ENCODE peak calls at places on chromosomes 3 and 15, in four cellular contexts. One of them, this sample, is unnamed.
A peak's percentile ranks its signal among the peaks of the same experiment; 100 is the strongest.

GRCh38 chr3:178777718-178778411 is 241.6 kb downstream of the KCNMB2 start:
- DNase-seq in neuronal stem cell: no peak
- DNase-seq in IMR-90: peak; percentile 8
- DNase-seq in mesendoderm: no peak
- DNase-seq in this sample: peak; percentile 67

GRCh38 chr3:151305081-151305777 is 11.4 kb downstream of the GPR87 start:
- DNase-seq in neuronal stem cell: no peak
- DNase-seq in IMR-90: peak; percentile 95
- DNase-seq in mesendoderm: peak; percentile 99
- DNase-seq in this sample: peak; percentile 97

GRCh38 chr3:69669070-69669469 is 70.2 kb upstream of the MITF start:
- DNase-seq in neuronal stem cell: no peak
- DNase-seq in IMR-90: no peak
- DNase-seq in mesendoderm: no peak
- DNase-seq in this sample: no peak

GRCh38 chr15:64897345-64897985 is 14.2 kb upstream of the ANKDD1A start:
- DNase-seq in neuronal stem cell: no peak
- DNase-seq in IMR-90: peak; percentile 75
- DNase-seq in mesendoderm: no peak
- DNase-seq in this sample: peak; percentile 84

GRCh38 chr3:30606301-30607031 is at the start of gene TGFBR2:
- DNase-seq in neuronal stem cell: peak; percentile 66
- DNase-seq in IMR-90: peak; percentile 99
- DNase-seq in mesendoderm: peak; percentile 90
- DNase-seq in this sample: peak; percentile 99

GRCh38 chr3:120029749-120030148 is 64.5 kb downstream of the GSK3B start:
- DNase-seq in neuronal stem cell: no peak
- DNase-seq in IMR-90: no peak
- DNase-seq in mesendoderm: no peak
- DNase-seq in this sample: no peak

GRCh38 chr15:48796930-48797329 is 13.9 kb downstream of the CEP152 start:
- DNase-seq in neuronal stem cell: no peak
- DNase-seq in IMR-90: peak; percentile 90
- DNase-seq in mesendoderm: no peak
- DNase-seq in this sample: peak; percentile 85

GRCh38 chr3:128404276-128405062 is 62.2 kb downstream of the DNAJB8 start:
- DNase-seq in neuronal stem cell: no peak
- DNase-seq in IMR-90: no peak
- DNase-seq in mesendoderm: no peak
- DNase-seq in this sample: no peak

GRCh38 chr3:46812237-46812791 is 50.9 kb downstream of the MYL3 start:
- DNase-seq in neuronal stem cell: peak; percentile 66
- DNase-seq in IMR-90: peak; percentile 29
- DNase-seq in mesendoderm: peak; percentile 90
- DNase-seq in this sample: peak; percentile 48

GRCh38 chr3:155147588-155147987 is 67.5 kb downstream of the MME start:
- DNase-seq in neuronal stem cell: no peak
- DNase-seq in IMR-90: no peak
- DNase-seq in mesendoderm: no peak
- DNase-seq in this sample: no peak

GRCh38 chr3:129001101-129001816 is at the start of gene EFCC1:
- DNase-seq in neuronal stem cell: peak; percentile 72
- DNase-seq in IMR-90: no peak
- DNase-seq in mesendoderm: peak; percentile 34
- DNase-seq in this sample: peak; percentile 73

GRCh38 chr3:85867072-85867471 is 908.3 kb downstream of the CADM2 start:
- DNase-seq in neuronal stem cell: no peak
- DNase-seq in IMR-90: no peak
- DNase-seq in mesendoderm: no peak
- DNase-seq in this sample: no peak

GRCh38 chr3:183502782-183503181 is 52.7 kb downstream of the KLHL6 start:
- DNase-seq in neuronal stem cell: no peak
- DNase-seq in IMR-90: no peak
- DNase-seq in mesendoderm: no peak
- DNase-seq in this sample: no peak

GRCh38 chr15:68442041-68442440 is 10.1 kb upstream of the ITGA11 start:
- DNase-seq in neuronal stem cell: no peak
- DNase-seq in IMR-90: peak; percentile 45
- DNase-seq in mesendoderm: no peak
- DNase-seq in this sample: peak; percentile 64

GRCh38 chr3:113243071-113243470 is 31.7 kb downstream of the BOC start:
- DNase-seq in neuronal stem cell: no peak
- DNase-seq in IMR-90: no peak
- DNase-seq in mesendoderm: peak; percentile 82
- DNase-seq in this sample: no peak

GRCh38 chr3:186599142-186599784 is 13.6 kb upstream of the AHSG start:
- DNase-seq in neuronal stem cell: no peak
- DNase-seq in IMR-90: no peak
- DNase-seq in mesendoderm: no peak
- DNase-seq in this sample: no peak

GRCh38 chr3:127680790-127681189 is 8.0 kb downstream of the ABTB1 start:
- DNase-seq in neuronal stem cell: no peak
- DNase-seq in IMR-90: no peak
- DNase-seq in mesendoderm: no peak
- DNase-seq in this sample: no peak

GRCh38 chr3:128548426-128549282 is 55.7 kb upstream of the GATA2 start:
- DNase-seq in neuronal stem cell: no peak
- DNase-seq in IMR-90: peak; percentile 45
- DNase-seq in mesendoderm: no peak
- DNase-seq in this sample: no peak

GRCh38 chr3:72892081-72892763 is 4.4 kb downstream of the GXYLT2 start:
- DNase-seq in neuronal stem cell: no peak
- DNase-seq in IMR-90: peak; percentile 94
- DNase-seq in mesendoderm: no peak
- DNase-seq in this sample: peak; percentile 79

GRCh38 chr3:183120538-183121215 is 21.4 kb upstream of the MCCC1 start:
- DNase-seq in neuronal stem cell: no peak
- DNase-seq in IMR-90: no peak
- DNase-seq in mesendoderm: no peak
- DNase-seq in this sample: no peak

GRCh38 chr3:188940213-188940914 is 231.4 kb upstream of the TPRG1 start:
- DNase-seq in neuronal stem cell: no peak
- DNase-seq in IMR-90: no peak
- DNase-seq in mesendoderm: no peak
- DNase-seq in this sample: no peak

GRCh38 chr3:71208273-71209095 is 375.0 kb downstream of the FOXP1 start:
- DNase-seq in neuronal stem cell: no peak
- DNase-seq in IMR-90: peak; percentile 33
- DNase-seq in mesendoderm: peak; percentile 70
- DNase-seq in this sample: peak; percentile 85

GRCh38 chr15:25695875-25696760 is 167.0 kb downstream of the ATP10A start:
- DNase-seq in neuronal stem cell: no peak
- DNase-seq in IMR-90: no peak
- DNase-seq in mesendoderm: no peak
- DNase-seq in this sample: no peak

GRCh38 chr15:98983333-98983732 is 24.3 kb downstream of the PGPEP1L start:
- DNase-seq in neuronal stem cell: no peak
- DNase-seq in IMR-90: peak; percentile 84
- DNase-seq in mesendoderm: no peak
- DNase-seq in this sample: peak; percentile 77

GRCh38 chr3:45597166-45597565 is 2.6 kb downstream of the LIMD1 start:
- DNase-seq in neuronal stem cell: no peak
- DNase-seq in IMR-90: peak; percentile 59
- DNase-seq in mesendoderm: no peak
- DNase-seq in this sample: peak; percentile 30

DNA sequence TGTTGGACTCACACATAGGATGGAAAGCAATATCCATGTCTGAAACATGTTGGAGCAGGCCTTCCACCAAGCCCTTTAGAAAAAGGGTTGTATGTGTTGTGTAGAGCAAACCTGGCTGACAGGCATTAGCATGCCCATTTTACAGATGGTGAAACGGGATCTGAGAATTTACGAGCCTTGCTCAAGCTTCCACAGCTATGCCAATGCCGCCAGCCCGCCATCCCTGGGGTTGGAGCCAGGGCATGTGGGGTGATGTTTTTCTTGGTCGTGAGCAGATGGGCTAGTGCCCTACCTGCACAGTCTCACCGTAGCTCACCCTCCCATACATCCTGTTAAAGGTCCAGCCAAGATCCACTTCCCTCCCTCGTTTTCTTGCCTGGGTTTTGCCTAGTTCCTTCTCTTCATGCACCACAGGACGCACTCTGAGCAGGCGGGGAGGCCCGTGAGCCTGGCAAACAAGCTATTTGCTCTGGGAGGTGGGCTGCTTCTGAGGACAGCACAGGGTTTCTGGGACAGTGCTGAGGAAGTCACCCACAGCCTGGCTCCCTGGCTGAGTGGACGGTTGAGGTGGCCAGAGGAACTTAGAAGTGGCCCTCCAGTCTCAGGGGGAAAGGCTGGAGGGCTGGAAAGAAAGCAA is 97.6 kb upstream of the TLE3 start:
- DNase-seq in neuronal stem cell: no peak
- DNase-seq in IMR-90: no peak
- DNase-seq in mesendoderm: no peak
- DNase-seq in this sample: no peak
- H4K8ac ChIP-seq in neuronal stem cell: no peak overlapping the region
- H4K8ac ChIP-seq in IMR-90: peak overlapping the region; percentile 31
- H4K8ac ChIP-seq in mesendoderm: no peak overlapping the region
- H4K8ac ChIP-seq in this sample: peak overlapping the region; percentile 82

GRCh38 chr3:184595726-184596125 is 34.1 kb downstream of the EPHB3 start:
- DNase-seq in neuronal stem cell: no peak
- DNase-seq in IMR-90: no peak
- DNase-seq in mesendoderm: no peak
- DNase-seq in this sample: no peak
- H3K27ac ChIP-seq in neuronal stem cell: no peak overlapping the region
- H3K27ac ChIP-seq in IMR-90: no peak overlapping the region
- H3K27ac ChIP-seq in mesendoderm: no peak overlapping the region
- H3K27ac ChIP-seq in this sample: no peak overlapping the region

GRCh38 chr15:72783563-72784232 is at the start of gene ADPGK:
- DNase-seq in neuronal stem cell: peak; percentile 95
- DNase-seq in IMR-90: peak; percentile 88
- DNase-seq in mesendoderm: peak; percentile 92
- DNase-seq in this sample: peak; percentile 93
- H4K8ac ChIP-seq in neuronal stem cell: no peak within 1 kb of the TSS
- H4K8ac ChIP-seq in IMR-90: peak within 1 kb of the TSS; percentile 55
- H4K8ac ChIP-seq in mesendoderm: no peak within 1 kb of the TSS
- H4K8ac ChIP-seq in this sample: peak within 1 kb of the TSS; percentile 89

DNA sequence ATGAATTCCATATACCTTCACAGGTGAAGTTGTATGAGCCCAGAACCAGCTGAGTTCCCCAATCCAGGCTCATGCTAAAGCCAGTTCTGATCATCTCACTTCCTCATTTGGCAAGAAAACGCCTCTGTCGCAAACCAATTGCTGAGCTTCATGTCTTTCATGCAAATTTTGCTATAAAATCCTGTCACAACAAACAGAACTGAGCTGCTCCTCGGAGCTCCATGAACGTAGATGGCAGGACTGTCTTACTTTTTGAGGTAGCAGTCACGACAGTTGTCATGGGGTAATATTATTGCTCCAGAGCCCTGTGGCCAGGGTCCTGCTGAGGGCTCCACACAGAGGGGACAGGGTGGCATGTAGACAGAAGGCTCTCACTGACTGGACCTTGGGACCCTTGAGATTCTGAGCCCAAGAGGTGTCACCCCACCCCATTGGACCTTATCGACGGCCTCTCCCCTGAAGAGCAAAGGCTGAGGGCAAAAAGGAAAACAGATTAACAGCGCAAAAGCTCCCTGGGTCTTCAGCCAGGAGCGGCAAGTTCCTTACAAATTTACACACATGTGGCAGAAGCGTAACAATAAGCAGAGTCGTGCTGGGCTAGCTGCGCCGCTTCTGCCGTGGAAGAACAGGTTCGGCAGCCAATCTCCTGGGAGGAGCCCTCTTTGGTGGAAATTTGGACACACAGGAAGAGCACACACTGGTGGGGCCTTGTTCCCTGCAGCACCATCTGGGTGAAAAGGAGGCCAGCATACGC is 249.2 kb downstream of the OPA1 start:
- DNase-seq in neuronal stem cell: no peak
- DNase-seq in IMR-90: no peak
- DNase-seq in mesendoderm: no peak
- DNase-seq in this sample: no peak
- H3K27ac ChIP-seq in neuronal stem cell: no peak overlapping the region
- H3K27ac ChIP-seq in IMR-90: no peak overlapping the region
- H3K27ac ChIP-seq in mesendoderm: no peak overlapping the region
- H3K27ac ChIP-seq in this sample: no peak overlapping the region